ENCODE peak calls at places on chromosomes 16 and 17, in five cellular contexts. D is uterus, X is glutamatergic neuron, F is epithelial cell of esophagus, M is transverse colon. H is an unnamed sample.

GRCh38 chr17:73696251-73696650 is 52.0 kb upstream of the SDK2 start:
- DNase-seq in M (no peak), D (no peak), X (no peak), F (no peak), H (no peak)

GRCh38 chr16:8905795-8906591 is 23.8 kb downstream of the LITAFD start:
- DNase-seq in X (no peak), M (no peak), D (no peak), F (no peak), H (no peak)

GRCh38 chr17:44219636-44220210 is at the start of gene UBTF:
- DNase-seq in X (peak; percentile 83), D (peak; percentile 73), M (peak; percentile 63), F (peak; percentile 67), H (peak; percentile 91)

GRCh38 chr17:40828454-40829039 is 6.1 kb upstream of the KRT10 start:
- DNase-seq in M (no peak), F (no peak), D (no peak), X (no peak), H (no peak)

GRCh38 chr17:8803531-8804416 is 4.6 kb upstream of the MFSD6L start:
- DNase-seq in X (no peak), M (no peak), D (no peak), F (no peak), H (peak; percentile 75)

GRCh38 chr17:11999715-12000114 is 2.4 kb upstream of the ZNF18 start:
- DNase-seq in M (no peak), D (no peak), F (no peak), X (no peak), H (no peak)

GRCh38 chr17:48373130-48373844 is 56.7 kb downstream of the SKAP1 start:
- DNase-seq in X (no peak), D (no peak), M (no peak), F (no peak), H (no peak)

GRCh38 chr17:4840893-4841242 is 7.7 kb downstream of the MINK1 start:
- DNase-seq in D (no peak), M (no peak), F (no peak), X (no peak), H (no peak)

GRCh38 chr16:66472961-66473610 is 46.0 kb downstream of the BEAN1 start:
- DNase-seq in D (no peak), F (no peak), M (no peak), X (no peak), H (no peak)

GRCh38 chr17:65121916-65122821 is 15.0 kb upstream of the RGS9 start:
- DNase-seq in M (peak; percentile 20), D (no peak), F (peak; percentile 56), X (no peak), H (no peak)

GRCh38 chr17:32102172-32102571 is 40.1 kb upstream of the RHOT1 start:
- DNase-seq in D (no peak), X (no peak), F (no peak), M (no peak), H (peak; percentile 71)

GRCh38 chr16:88685156-88686061 is 898 bp downstream of the SNAI3 start:
- DNase-seq in D (no peak), M (peak; percentile 50), F (peak; percentile 67), X (no peak), H (no peak)

DNA sequence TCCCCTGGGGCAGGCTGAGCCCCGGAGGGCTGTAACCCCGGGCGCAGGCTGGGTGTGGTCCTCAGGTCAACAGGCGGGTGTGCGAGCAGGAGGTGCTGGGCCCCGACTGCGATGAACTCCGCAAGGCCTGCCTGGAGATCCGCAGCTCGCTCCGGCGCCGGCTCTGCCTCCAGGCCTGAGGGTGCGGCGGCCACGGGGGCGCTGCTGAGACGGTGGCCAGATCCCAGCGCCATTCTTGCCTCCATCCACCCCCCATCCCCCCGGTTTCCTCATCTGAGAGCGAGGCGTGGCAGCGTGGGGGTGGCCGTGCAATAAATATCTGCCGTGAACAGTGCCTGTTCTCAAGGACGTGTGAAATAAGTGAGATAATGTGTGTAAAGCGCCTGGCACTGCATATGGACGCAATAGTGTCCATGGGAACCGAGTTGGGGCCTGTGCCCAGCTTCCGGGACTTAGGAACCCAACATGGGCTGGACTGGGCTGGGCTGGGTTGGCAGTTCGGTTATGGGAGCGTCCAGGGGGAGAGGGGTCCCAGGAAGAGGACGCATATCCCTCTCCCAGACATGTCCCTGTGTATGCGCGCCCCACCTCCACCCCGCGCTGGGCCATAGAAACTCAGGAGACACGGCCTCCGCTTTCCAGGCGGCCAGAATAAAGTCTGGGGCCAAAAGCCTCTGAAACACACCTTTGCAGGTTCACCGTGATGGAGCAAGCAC is 15.0 kb downstream of the ZNF213 start:
- DNase-seq in M (peak; percentile 81), F (peak; percentile 70), D (peak; percentile 60), X (peak; percentile 84), H (no peak)
- TF ChIP-seq CTCF in M (peak; percentile 45), F (peak; percentile 45), D (no peak), X (peak; percentile 28), H (peak; percentile 53)

GRCh38 chr16:85927938-85928337 is 29.0 kb downstream of the IRF8 start:
- DNase-seq in D (no peak), F (no peak), M (no peak), X (no peak), H (no peak)

GRCh38 chr16:85929259-85929704 is 30.3 kb downstream of the IRF8 start:
- DNase-seq in F (no peak), D (no peak), X (no peak), M (no peak), H (no peak)

GRCh38 chr16:85928411-85928820 is 29.5 kb downstream of the IRF8 start:
- DNase-seq in D (peak; percentile 43), X (no peak), M (peak; percentile 27), F (no peak), H (no peak)

GRCh38 chr16:85931596-85932402 is 32.8 kb downstream of the IRF8 start:
- DNase-seq in X (no peak), M (no peak), F (no peak), D (no peak), H (no peak)

DNA sequence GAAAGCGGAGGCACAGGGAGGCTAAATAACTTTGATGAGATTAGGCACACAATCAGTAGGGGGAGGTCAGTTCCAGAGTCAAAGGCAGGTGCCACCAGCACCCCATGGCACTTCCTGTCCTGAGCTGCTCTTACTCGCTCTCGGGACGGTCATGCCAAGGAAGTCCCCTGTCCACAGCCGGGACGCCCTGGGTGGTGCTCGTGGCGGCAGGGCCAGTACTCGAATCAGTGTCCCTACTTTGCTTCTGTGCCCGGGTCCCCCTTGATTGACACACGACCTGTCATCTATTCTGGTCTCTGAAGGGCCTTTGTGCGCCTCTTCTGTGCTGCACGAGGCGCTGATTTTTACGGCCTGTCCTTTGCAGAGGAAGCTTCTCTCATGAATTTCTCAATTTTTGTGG is 31.4 kb downstream of the IRF8 start:
- DNase-seq in M (no peak), X (no peak), F (no peak), D (no peak), H (no peak)
- TF ChIP-seq CTCF in M (no peak), X (no peak), F (no peak), D (no peak), H (no peak)

GRCh38 chr16:22317001-22317530 is 19.9 kb downstream of the POLR3E start:
- DNase-seq in F (no peak), X (no peak), D (no peak), M (no peak), H (no peak)

GRCh38 chr16:22320572-22321339 is 23.5 kb downstream of the POLR3E start:
- DNase-seq in F (no peak), D (no peak), X (no peak), M (no peak), H (peak; percentile 19)

GRCh38 chr16:22317625-22318024 is 20.4 kb downstream of the POLR3E start:
- DNase-seq in M (no peak), D (no peak), F (no peak), X (no peak), H (no peak)

GRCh38 chr16:22316411-22316811 is 19.2 kb downstream of the POLR3E start:
- DNase-seq in D (no peak), X (no peak), M (no peak), F (no peak), H (no peak)

DNA sequence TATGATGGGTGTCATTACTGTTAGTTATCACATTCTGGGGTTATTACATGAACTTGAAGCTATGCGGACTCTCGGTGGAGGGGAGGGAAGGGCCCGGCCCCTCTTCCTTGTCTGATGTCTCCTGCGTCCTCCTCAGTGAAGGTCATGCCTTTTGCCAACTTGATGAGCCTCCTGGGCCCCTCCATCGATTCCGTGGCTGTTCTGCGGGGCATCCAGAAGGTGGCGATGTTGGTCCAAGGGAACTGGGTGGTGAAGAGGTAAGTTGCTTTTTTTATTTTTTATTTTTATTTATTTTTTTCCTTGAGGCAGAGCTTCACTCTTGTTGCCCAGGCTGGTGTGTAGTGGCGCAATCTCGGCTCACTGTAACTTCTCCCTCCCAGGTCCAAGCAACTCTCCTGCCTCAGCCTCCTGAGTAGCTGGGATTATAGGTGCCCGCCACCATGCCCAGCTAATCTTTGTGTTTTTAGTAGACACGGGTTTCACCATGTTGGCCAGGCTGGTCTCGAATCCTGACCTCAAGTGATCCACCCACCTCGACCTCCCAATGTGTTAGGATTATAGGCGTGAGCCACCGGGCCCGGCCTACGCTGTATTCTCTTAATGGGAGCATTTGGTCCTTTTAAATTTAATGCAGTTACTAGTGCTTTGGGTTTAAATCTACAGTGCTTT is 21.6 kb downstream of the POLR3E start:
- DNase-seq in D (no peak), M (peak; percentile 38), F (peak; percentile 55), X (peak; percentile 68), H (peak; percentile 81)
- TF ChIP-seq CTCF in D (no peak), M (peak; percentile 54), F (peak; percentile 68), X (peak; percentile 70), H (peak; percentile 62)

DNA sequence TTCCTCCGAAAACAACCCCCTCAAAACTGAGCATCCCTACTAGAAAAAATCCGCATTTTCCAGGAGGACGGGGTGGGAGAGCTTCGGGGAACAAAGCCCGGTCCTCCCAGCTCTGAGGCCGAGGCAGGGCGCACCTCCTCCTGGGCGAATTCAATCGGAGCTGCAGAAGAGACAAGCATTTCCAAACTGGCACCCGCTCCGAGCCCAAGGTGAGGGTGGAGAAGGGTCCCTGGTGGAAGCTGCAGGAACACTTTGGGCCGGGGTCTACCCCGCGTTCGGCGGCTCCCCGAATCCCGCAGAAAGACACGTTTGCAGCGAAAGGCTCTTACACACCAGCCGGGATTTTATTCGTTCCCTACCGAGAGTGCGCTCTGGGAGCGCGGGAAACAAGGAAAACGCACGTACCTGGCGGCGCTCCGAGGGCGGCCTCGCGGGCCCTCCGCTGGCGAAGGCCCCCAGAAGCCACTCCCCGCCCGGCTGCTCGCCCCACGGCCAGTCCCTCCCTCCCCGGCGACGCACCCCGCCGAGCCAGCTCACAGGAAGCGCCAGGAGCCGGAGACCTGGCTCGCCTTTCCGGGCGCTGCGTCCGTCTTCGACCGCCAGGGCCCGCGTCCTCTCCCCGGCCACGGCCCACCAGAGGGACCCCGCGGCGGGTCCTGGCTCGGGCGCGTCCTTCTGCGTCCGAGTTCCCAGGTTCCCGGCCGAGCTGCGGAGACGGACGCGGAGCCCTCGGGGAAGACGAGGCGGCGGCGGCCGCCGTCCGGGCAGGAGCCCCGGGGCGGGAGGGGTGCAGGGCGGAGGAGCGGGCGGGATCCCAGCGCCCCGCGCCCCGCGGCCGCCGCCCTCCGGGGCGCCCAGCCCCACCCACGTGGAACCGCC is 49.8 kb upstream of the BAHCC1 start:
- DNase-seq in X (peak; percentile 78), M (peak; percentile 89), F (peak; percentile 94), D (peak; percentile 88), H (peak; percentile 95)
- TF ChIP-seq CTCF in X (no peak), M (peak; percentile 78), F (peak; percentile 27), D (no peak), H (peak; percentile 52)

DNA sequence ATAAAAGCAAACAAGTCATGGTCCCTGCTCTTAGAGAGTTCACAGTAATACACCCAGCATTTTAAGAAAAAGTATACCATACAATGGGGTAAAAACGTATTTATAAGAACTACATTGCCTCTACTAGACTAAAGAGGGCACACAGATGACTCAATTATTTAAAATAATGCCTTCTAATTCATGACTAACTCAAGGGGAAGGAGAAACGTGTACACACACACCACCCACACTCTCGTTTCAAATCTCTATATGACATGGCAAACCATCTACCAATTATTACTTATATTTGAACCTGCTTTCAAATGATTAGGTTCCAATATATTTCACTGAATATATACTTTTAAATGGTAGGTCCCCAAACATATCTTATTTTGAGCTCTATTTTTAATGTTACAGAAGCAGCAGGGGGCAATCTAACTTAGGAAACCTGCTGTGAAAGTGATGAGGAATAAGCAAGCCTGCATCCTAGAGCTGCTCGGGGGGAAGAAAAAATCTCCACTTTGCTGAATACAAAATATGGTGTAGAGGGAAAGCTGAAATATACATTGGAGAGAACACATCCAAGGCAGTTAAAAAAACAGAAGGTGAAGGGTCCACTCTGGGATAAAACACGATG is 232.4 kb upstream of the PSMD7 start:
- DNase-seq in X (no peak), D (no peak), F (no peak), M (no peak), H (no peak)
- TF ChIP-seq CTCF in X (no peak), D (no peak), F (no peak), M (no peak), H (no peak)